ENCODE peak calls at places on chromosomes 6 and 20, in nine cellular contexts. M is NCI-H1417 treated with DMSO at 0.1 percent for 48 hours; T is stimulated activated CD8-positive, alpha-beta memory T cell treated with anti-CD3 and anti-CD28 coated beads, Interleukin-15, amount 100 ng/mL, for 4 hours; E is GM03348; H is stimulated activated CD4-positive, alpha-beta T cell treated with anti-CD3 and anti-CD28 coated beads, TNF-alpha, amount 100 ng/mL, for 24 hours; J is GF-D8; G is stimulated activated naive CD8-positive, alpha-beta T cell treated with anti-CD3 and anti-CD28 coated beads, Interleukin-15, Interleukin-2, amounts not matched to agents 100 U/mL and 50 U/mL, for 24 hours; S is A549; X is NCI-H1105. O is an unnamed sample.

GRCh38 chr6:43120938-43121913 is 45.1 kb downstream of the PTK7 start:
- DNase-seq in M (no peak), T (no peak), E (peak), H (no peak), J (no peak), G (no peak), S (peak), X (no peak), O (no peak)

GRCh38 chr6:21587925-21588811 is 5.4 kb upstream of the SOX4 start:
- DNase-seq in M (no peak), T (no peak), E (peak), H (no peak), J (no peak), G (peak), S (peak), X (peak), O (no peak)

GRCh38 chr6:28353356-28353755 is 3.6 kb downstream of the ZKSCAN3 start:
- DNase-seq in M (no peak), T (no peak), E (no peak), H (no peak), J (no peak), G (no peak), S (no peak), X (no peak), O (no peak)

GRCh38 chr6:329888-330691 is 37.8 kb downstream of the DUSP22 start:
- DNase-seq in M (no peak), T (no peak), E (no peak), H (no peak), J (no peak), G (no peak), S (peak), X (no peak), O (peak)

GRCh38 chr6:44527961-44528644 is 140.6 kb downstream of the CDC5L start:
- DNase-seq in M (no peak), T (no peak), E (no peak), H (no peak), J (no peak), G (no peak), S (no peak), X (no peak), O (no peak)

GRCh38 chr6:36875250-36875633 is 639 bp upstream of the PPIL1 start:
- DNase-seq in M (no peak), T (no peak), E (no peak), H (no peak), J (no peak), G (no peak), S (no peak), X (no peak), O (no peak)

GRCh38 chr20:60055740-60056139 is 97.5 kb downstream of the CDH26 start:
- DNase-seq in M (no peak), T (peak), E (no peak), H (no peak), J (peak), G (peak), S (no peak), X (no peak), O (no peak)

GRCh38 chr20:878511-879307 is 37.4 kb downstream of the ANGPT4 start:
- DNase-seq in M (no peak), T (no peak), E (peak), H (no peak), J (no peak), G (peak), S (no peak), X (no peak), O (peak)

GRCh38 chr20:36835025-36835424 is 40.9 kb upstream of the TLDC2 start:
- DNase-seq in M (no peak), T (no peak), E (no peak), H (no peak), J (no peak), G (no peak), S (no peak), X (no peak), O (no peak)

GRCh38 chr6:2221724-2222274 is 23.6 kb downstream of the GMDS start:
- DNase-seq in M (no peak), T (no peak), E (no peak), H (no peak), J (no peak), G (no peak), S (no peak), X (no peak), O (no peak)

GRCh38 chr6:146700078-146700686 is 101.4 kb downstream of the ADGB start:
- DNase-seq in M (peak), T (no peak), E (peak), H (peak), J (no peak), G (peak), S (peak), X (peak), O (peak)

GRCh38 chr6:3370361-3371221 is 86.3 kb downstream of the SLC22A23 start:
- DNase-seq in M (no peak), T (no peak), E (no peak), H (no peak), J (no peak), G (no peak), S (no peak), X (no peak), O (no peak)

GRCh38 chr6:38436726-38437465 is 202.8 kb downstream of the BTBD9 start:
- DNase-seq in M (no peak), T (no peak), E (peak), H (no peak), J (no peak), G (no peak), S (peak), X (no peak), O (peak)

GRCh38 chr6:128882560-128882959 is 378 bp upstream of the LAMA2 start:
- DNase-seq in M (no peak), T (no peak), E (peak), H (no peak), J (no peak), G (no peak), S (no peak), X (no peak), O (no peak)

GRCh38 chr6:148401581-148401980 is 58.9 kb downstream of the SASH1 start:
- DNase-seq in M (no peak), T (no peak), E (no peak), H (no peak), J (no peak), G (no peak), S (no peak), X (no peak), O (no peak)

GRCh38 chr6:130093546-130093945 is 75.2 kb downstream of the L3MBTL3 start:
- DNase-seq in M (no peak), T (no peak), E (no peak), H (no peak), J (no peak), G (no peak), S (no peak), X (no peak), O (no peak)

GRCh38 chr6:24844903-24845302 is 46.2 kb upstream of the ARMH2 start:
- DNase-seq in M (no peak), T (no peak), E (no peak), H (no peak), J (no peak), G (no peak), S (no peak), X (no peak), O (no peak)

GRCh38 chr6:38185244-38185643 is 365.7 kb downstream of the ZFAND3 start:
- DNase-seq in M (no peak), T (no peak), E (no peak), H (no peak), J (no peak), G (no peak), S (no peak), X (no peak), O (no peak)

GRCh38 chr6:14464049-14464448 is 346.5 kb downstream of the CD83 start:
- DNase-seq in M (no peak), T (no peak), E (peak), H (no peak), J (no peak), G (no peak), S (no peak), X (no peak), O (no peak)

GRCh38 chr6:20416063-20416454 is 14.4 kb downstream of the E2F3 start:
- DNase-seq in M (no peak), T (no peak), E (no peak), H (no peak), J (no peak), G (no peak), S (no peak), X (no peak), O (no peak)

GRCh38 chr20:62263396-62263795 is 25.1 kb downstream of the OSBPL2 start:
- DNase-seq in M (no peak), T (no peak), E (no peak), H (no peak), J (no peak), G (no peak), S (no peak), X (no peak), O (no peak)

GRCh38 chr6:22221211-22221610 is 75.6 kb downstream of the PRL start:
- DNase-seq in M (no peak), T (no peak), E (no peak), H (no peak), J (no peak), G (no peak), S (no peak), X (no peak), O (no peak)

GRCh38 chr20:18506744-18507143 is 996 bp upstream of the SEC23B start:
- DNase-seq in M (peak), T (no peak), E (no peak), H (no peak), J (no peak), G (peak), S (no peak), X (no peak), O (no peak)

GRCh38 chr6:35552285-35552917 is 39.7 kb upstream of the TULP1 start:
- DNase-seq in M (no peak), T (peak), E (peak), H (peak), J (no peak), G (peak), S (peak), X (no peak), O (no peak)

GRCh38 chr6:150016324-150017185 is 8.8 kb downstream of the RAET1L start:
- DNase-seq in M (no peak), T (no peak), E (peak), H (peak), J (no peak), G (peak), S (peak), X (peak), O (peak)

GRCh38 chr6:24766685-24767462 is 7.9 kb upstream of the GMNN start:
- DNase-seq in M (no peak), T (no peak), E (peak), H (no peak), J (no peak), G (no peak), S (peak), X (peak), O (no peak)

GRCh38 chr6:4157506-4157905 is 22.1 kb upstream of the ECI2 start:
- DNase-seq in M (no peak), T (no peak), E (no peak), H (no peak), J (no peak), G (no peak), S (no peak), X (no peak), O (no peak)

GRCh38 chr20:20691477-20691863 is 21.0 kb downstream of the RALGAPA2 start:
- DNase-seq in M (no peak), T (no peak), E (no peak), H (no peak), J (no peak), G (no peak), S (no peak), X (no peak), O (no peak)

GRCh38 chr20:40965671-40966070 is 63.0 kb upstream of the TOP1 start:
- DNase-seq in M (no peak), T (no peak), E (no peak), H (no peak), J (no peak), G (no peak), S (no peak), X (no peak), O (no peak)

GRCh38 chr6:41462980-41463930 is 82.9 kb upstream of the FOXP4 start:
- DNase-seq in M (no peak), T (no peak), E (peak), H (no peak), J (no peak), G (peak), S (peak), X (no peak), O (peak)

GRCh38 chr6:617485-618100 is 39.3 kb downstream of the HUS1B start:
- DNase-seq in M (no peak), T (no peak), E (no peak), H (no peak), J (no peak), G (no peak), S (peak), X (no peak), O (no peak)

GRCh38 chr20:56974499-56975250 is 291.8 kb downstream of the BMP7 start:
- DNase-seq in M (no peak), T (no peak), E (peak), H (no peak), J (no peak), G (peak), S (peak), X (no peak), O (peak)

GRCh38 chr20:62845818-62846527 is 15.6 kb downstream of the TCFL5 start:
- DNase-seq in M (no peak), T (no peak), E (no peak), H (no peak), J (no peak), G (no peak), S (no peak), X (no peak), O (no peak)

GRCh38 chr20:22489614-22490286 is 94.6 kb downstream of the FOXA2 start:
- DNase-seq in M (no peak), T (no peak), E (no peak), H (no peak), J (no peak), G (no peak), S (no peak), X (no peak), O (no peak)

GRCh38 chr6:106520711-106521367 is 108.5 kb downstream of the RTN4IP1 start:
- DNase-seq in M (no peak), T (peak), E (no peak), H (peak), J (no peak), G (peak), S (no peak), X (no peak), O (no peak)

GRCh38 chr20:32483351-32484220 is 101.5 kb downstream of the NOL4L start:
- DNase-seq in M (peak), T (peak), E (peak), H (peak), J (peak), G (peak), S (peak), X (peak), O (peak)

GRCh38 chr6:15023448-15023847 is 222.4 kb upstream of the JARID2 start:
- DNase-seq in M (no peak), T (no peak), E (no peak), H (peak), J (no peak), G (peak), S (no peak), X (no peak), O (no peak)

GRCh38 chr6:150267686-150268561 is 100.9 kb upstream of the IYD start:
- DNase-seq in M (no peak), T (no peak), E (peak), H (no peak), J (no peak), G (no peak), S (no peak), X (no peak), O (no peak)

GRCh38 chr6:155883741-155884140 is 428.1 kb upstream of the NOX3 start:
- DNase-seq in M (no peak), T (no peak), E (no peak), H (no peak), J (no peak), G (no peak), S (no peak), X (no peak), O (no peak)

GRCh38 chr20:25669826-25670422 is 26.7 kb downstream of the ZNF337 start:
- DNase-seq in M (no peak), T (no peak), E (peak), H (no peak), J (no peak), G (no peak), S (peak), X (no peak), O (no peak)